ENCODE peak calls at places on chromosomes 1 and 21, in six cellular contexts. One of them, this sample, is unnamed.

GRCh38 chr1:41666991-41667631 is 182.6 kb upstream of the EDN2 start:
- DNase-seq in caudate nucleus: no peak
- DNase-seq in G401: peak
- DNase-seq in tibial artery: no peak
- DNase-seq in neural progenitor cell: peak
- DNase-seq in astrocyte of the spinal cord: no peak
- DNase-seq in this sample: peak

GRCh38 chr1:87115317-87115885 is 201.0 kb downstream of the HS2ST1 start:
- DNase-seq in caudate nucleus: no peak
- DNase-seq in G401: no peak
- DNase-seq in tibial artery: peak
- DNase-seq in neural progenitor cell: no peak
- DNase-seq in astrocyte of the spinal cord: peak
- DNase-seq in this sample: no peak

GRCh38 chr1:182671779-182672486 is 12.5 kb downstream of the RGS8 start:
- DNase-seq in caudate nucleus: no peak
- DNase-seq in G401: peak
- DNase-seq in tibial artery: no peak
- DNase-seq in neural progenitor cell: peak
- DNase-seq in astrocyte of the spinal cord: no peak
- DNase-seq in this sample: no peak

GRCh38 chr1:60972841-60973364 is 109.5 kb upstream of the NFIA start:
- DNase-seq in caudate nucleus: no peak
- DNase-seq in G401: no peak
- DNase-seq in tibial artery: no peak
- DNase-seq in neural progenitor cell: no peak
- DNase-seq in astrocyte of the spinal cord: peak
- DNase-seq in this sample: no peak

GRCh38 chr1:5394111-5394510 is 598.1 kb downstream of the NPHP4 start:
- DNase-seq in caudate nucleus: no peak
- DNase-seq in G401: no peak
- DNase-seq in tibial artery: no peak
- DNase-seq in neural progenitor cell: no peak
- DNase-seq in astrocyte of the spinal cord: no peak
- DNase-seq in this sample: no peak

GRCh38 chr1:24921938-24922662 is 8.0 kb downstream of the RUNX3 start:
- DNase-seq in caudate nucleus: no peak
- DNase-seq in G401: no peak
- DNase-seq in tibial artery: no peak
- DNase-seq in neural progenitor cell: no peak
- DNase-seq in astrocyte of the spinal cord: no peak
- DNase-seq in this sample: no peak

GRCh38 chr1:248886237-248886895 is 19.7 kb upstream of the PGBD2 start:
- DNase-seq in caudate nucleus: no peak
- DNase-seq in G401: no peak
- DNase-seq in tibial artery: no peak
- DNase-seq in neural progenitor cell: peak
- DNase-seq in astrocyte of the spinal cord: peak
- DNase-seq in this sample: no peak

GRCh38 chr1:230002164-230002803 is 64.8 kb upstream of the GALNT2 start:
- DNase-seq in caudate nucleus: no peak
- DNase-seq in G401: peak
- DNase-seq in tibial artery: peak
- DNase-seq in neural progenitor cell: peak
- DNase-seq in astrocyte of the spinal cord: no peak
- DNase-seq in this sample: no peak

GRCh38 chr21:27062441-27062840 is 95.6 kb upstream of the ADAMTS5 start:
- DNase-seq in caudate nucleus: no peak
- DNase-seq in G401: peak
- DNase-seq in tibial artery: no peak
- DNase-seq in neural progenitor cell: no peak
- DNase-seq in astrocyte of the spinal cord: no peak
- DNase-seq in this sample: no peak

GRCh38 chr1:94126651-94127050 is 5.7 kb upstream of the ABCA4 start:
- DNase-seq in caudate nucleus: no peak
- DNase-seq in G401: no peak
- DNase-seq in tibial artery: no peak
- DNase-seq in neural progenitor cell: no peak
- DNase-seq in astrocyte of the spinal cord: no peak
- DNase-seq in this sample: no peak

GRCh38 chr1:31216016-31216415 is 23.7 kb downstream of the NKAIN1 start:
- DNase-seq in caudate nucleus: no peak
- DNase-seq in G401: peak
- DNase-seq in tibial artery: no peak
- DNase-seq in neural progenitor cell: peak
- DNase-seq in astrocyte of the spinal cord: no peak
- DNase-seq in this sample: no peak

GRCh38 chr21:45559216-45560105 is 17.2 kb upstream of the SLC19A1 start:
- DNase-seq in caudate nucleus: no peak
- DNase-seq in G401: no peak
- DNase-seq in tibial artery: peak
- DNase-seq in neural progenitor cell: no peak
- DNase-seq in astrocyte of the spinal cord: no peak
- DNase-seq in this sample: no peak